ENCODE peak calls at places on chromosomes 7 and 10, in ten cellular contexts. One of them, this sample, is unnamed.

GRCh38 chr10:119420950-119421875 is 121.3 kb downstream of the RGS10 start:
- DNase-seq in HFF-Myc: no peak
- DNase-seq in colonic mucosa: no peak
- DNase-seq in stimulated activated CD4-positive, alpha-beta T cell treated with anti-CD3 and anti-CD28 coated beads, Interleukin-2, amount 100 ng/mL, for 48 hours: no peak
- DNase-seq in ELF-1: no peak
- DNase-seq in activated naive CD4-positive, alpha-beta T cell treated with anti-CD3 and anti-CD28 coated beads, Interleukin-2, amount 10 ng/mL, durations not matched to agents 7 days and 5 days: no peak
- DNase-seq in germinal center: no peak
- DNase-seq in H1: no peak
- DNase-seq in neural crest cell: no peak
- DNase-seq in endothelial cell: no peak
- DNase-seq in this sample: no peak

GRCh38 chr7:1503390-1503789 is 799 bp downstream of the INTS1 start:
- DNase-seq in HFF-Myc: no peak
- DNase-seq in endothelial cell: no peak
- DNase-seq in germinal center: no peak
- DNase-seq in neural crest cell: no peak
- DNase-seq in stimulated activated CD4-positive, alpha-beta T cell treated with anti-CD3 and anti-CD28 coated beads, Interleukin-2, amount 100 ng/mL, for 48 hours: no peak
- DNase-seq in colonic mucosa: no peak
- DNase-seq in H1: no peak
- DNase-seq in ELF-1: no peak
- DNase-seq in activated naive CD4-positive, alpha-beta T cell treated with anti-CD3 and anti-CD28 coated beads, Interleukin-2, amount 10 ng/mL, durations not matched to agents 7 days and 5 days: no peak
- DNase-seq in this sample: no peak

GRCh38 chr7:16421333-16422099 is at the start of gene CRPPA:
- DNase-seq in activated naive CD4-positive, alpha-beta T cell treated with anti-CD3 and anti-CD28 coated beads, Interleukin-2, amount 10 ng/mL, durations not matched to agents 7 days and 5 days: peak; percentile 50
- DNase-seq in germinal center: peak; percentile 27
- DNase-seq in neural crest cell: peak; percentile 44
- DNase-seq in colonic mucosa: peak; percentile 49
- DNase-seq in endothelial cell: peak; percentile 56
- DNase-seq in stimulated activated CD4-positive, alpha-beta T cell treated with anti-CD3 and anti-CD28 coated beads, Interleukin-2, amount 100 ng/mL, for 48 hours: peak; percentile 20
- DNase-seq in HFF-Myc: no peak
- DNase-seq in ELF-1: peak; percentile 71
- DNase-seq in H1: no peak
- DNase-seq in this sample: peak; percentile 84

GRCh38 chr7:115678049-115678982 is 352.2 kb downstream of the TFEC start:
- DNase-seq in neural crest cell: no peak
- DNase-seq in endothelial cell: no peak
- DNase-seq in activated naive CD4-positive, alpha-beta T cell treated with anti-CD3 and anti-CD28 coated beads, Interleukin-2, amount 10 ng/mL, durations not matched to agents 7 days and 5 days: no peak
- DNase-seq in H1: no peak
- DNase-seq in ELF-1: no peak
- DNase-seq in colonic mucosa: peak; percentile 62
- DNase-seq in HFF-Myc: peak; percentile 80
- DNase-seq in germinal center: no peak
- DNase-seq in stimulated activated CD4-positive, alpha-beta T cell treated with anti-CD3 and anti-CD28 coated beads, Interleukin-2, amount 100 ng/mL, for 48 hours: no peak
- DNase-seq in this sample: peak; percentile 23

GRCh38 chr7:99694201-99694911 is 14.6 kb upstream of the CYP3A5 start:
- DNase-seq in stimulated activated CD4-positive, alpha-beta T cell treated with anti-CD3 and anti-CD28 coated beads, Interleukin-2, amount 100 ng/mL, for 48 hours: no peak
- DNase-seq in H1: no peak
- DNase-seq in activated naive CD4-positive, alpha-beta T cell treated with anti-CD3 and anti-CD28 coated beads, Interleukin-2, amount 10 ng/mL, durations not matched to agents 7 days and 5 days: no peak
- DNase-seq in endothelial cell: no peak
- DNase-seq in germinal center: no peak
- DNase-seq in HFF-Myc: no peak
- DNase-seq in ELF-1: no peak
- DNase-seq in colonic mucosa: no peak
- DNase-seq in neural crest cell: no peak
- DNase-seq in this sample: peak; percentile 71

GRCh38 chr10:28250782-28251181 is 52.1 kb downstream of the MPP7 start:
- DNase-seq in neural crest cell: no peak
- DNase-seq in stimulated activated CD4-positive, alpha-beta T cell treated with anti-CD3 and anti-CD28 coated beads, Interleukin-2, amount 100 ng/mL, for 48 hours: no peak
- DNase-seq in H1: no peak
- DNase-seq in germinal center: no peak
- DNase-seq in ELF-1: no peak
- DNase-seq in HFF-Myc: peak; percentile 20
- DNase-seq in endothelial cell: no peak
- DNase-seq in colonic mucosa: no peak
- DNase-seq in activated naive CD4-positive, alpha-beta T cell treated with anti-CD3 and anti-CD28 coated beads, Interleukin-2, amount 10 ng/mL, durations not matched to agents 7 days and 5 days: no peak
- DNase-seq in this sample: peak; percentile 37

GRCh38 chr10:108629843-108630242 is 1293.5 kb downstream of the XPNPEP1 start:
- DNase-seq in neural crest cell: no peak
- DNase-seq in HFF-Myc: no peak
- DNase-seq in colonic mucosa: no peak
- DNase-seq in germinal center: no peak
- DNase-seq in stimulated activated CD4-positive, alpha-beta T cell treated with anti-CD3 and anti-CD28 coated beads, Interleukin-2, amount 100 ng/mL, for 48 hours: no peak
- DNase-seq in endothelial cell: no peak
- DNase-seq in H1: no peak
- DNase-seq in activated naive CD4-positive, alpha-beta T cell treated with anti-CD3 and anti-CD28 coated beads, Interleukin-2, amount 10 ng/mL, durations not matched to agents 7 days and 5 days: no peak
- DNase-seq in ELF-1: no peak
- DNase-seq in this sample: no peak

GRCh38 chr7:129434846-129435318 is 650 bp downstream of the STRIP2 start:
- DNase-seq in endothelial cell: peak; percentile 43
- DNase-seq in stimulated activated CD4-positive, alpha-beta T cell treated with anti-CD3 and anti-CD28 coated beads, Interleukin-2, amount 100 ng/mL, for 48 hours: no peak
- DNase-seq in germinal center: peak; percentile 23
- DNase-seq in ELF-1: peak; percentile 71
- DNase-seq in activated naive CD4-positive, alpha-beta T cell treated with anti-CD3 and anti-CD28 coated beads, Interleukin-2, amount 10 ng/mL, durations not matched to agents 7 days and 5 days: peak; percentile 34
- DNase-seq in H1: no peak
- DNase-seq in neural crest cell: no peak
- DNase-seq in colonic mucosa: no peak
- DNase-seq in HFF-Myc: no peak
- DNase-seq in this sample: no peak

GRCh38 chr7:126689037-126689436 is 563.7 kb downstream of the GRM8 start:
- DNase-seq in H1: no peak
- DNase-seq in HFF-Myc: peak; percentile 33
- DNase-seq in activated naive CD4-positive, alpha-beta T cell treated with anti-CD3 and anti-CD28 coated beads, Interleukin-2, amount 10 ng/mL, durations not matched to agents 7 days and 5 days: no peak
- DNase-seq in germinal center: no peak
- DNase-seq in stimulated activated CD4-positive, alpha-beta T cell treated with anti-CD3 and anti-CD28 coated beads, Interleukin-2, amount 100 ng/mL, for 48 hours: no peak
- DNase-seq in colonic mucosa: no peak
- DNase-seq in neural crest cell: no peak
- DNase-seq in endothelial cell: no peak
- DNase-seq in ELF-1: no peak
- DNase-seq in this sample: no peak

GRCh38 chr10:108782411-108782810 is 1140.9 kb downstream of the XPNPEP1 start:
- DNase-seq in colonic mucosa: no peak
- DNase-seq in endothelial cell: no peak
- DNase-seq in ELF-1: no peak
- DNase-seq in activated naive CD4-positive, alpha-beta T cell treated with anti-CD3 and anti-CD28 coated beads, Interleukin-2, amount 10 ng/mL, durations not matched to agents 7 days and 5 days: no peak
- DNase-seq in stimulated activated CD4-positive, alpha-beta T cell treated with anti-CD3 and anti-CD28 coated beads, Interleukin-2, amount 100 ng/mL, for 48 hours: no peak
- DNase-seq in H1: no peak
- DNase-seq in HFF-Myc: no peak
- DNase-seq in germinal center: no peak
- DNase-seq in neural crest cell: no peak
- DNase-seq in this sample: no peak

GRCh38 chr10:70832852-70833542 is 17.2 kb downstream of the SGPL1 start:
- DNase-seq in activated naive CD4-positive, alpha-beta T cell treated with anti-CD3 and anti-CD28 coated beads, Interleukin-2, amount 10 ng/mL, durations not matched to agents 7 days and 5 days: no peak
- DNase-seq in ELF-1: no peak
- DNase-seq in H1: no peak
- DNase-seq in HFF-Myc: peak; percentile 46
- DNase-seq in germinal center: no peak
- DNase-seq in neural crest cell: no peak
- DNase-seq in colonic mucosa: no peak
- DNase-seq in endothelial cell: no peak
- DNase-seq in stimulated activated CD4-positive, alpha-beta T cell treated with anti-CD3 and anti-CD28 coated beads, Interleukin-2, amount 100 ng/mL, for 48 hours: no peak
- DNase-seq in this sample: no peak

GRCh38 chr7:26513948-26514347 is 222.3 kb downstream of the SNX10 start:
- DNase-seq in activated naive CD4-positive, alpha-beta T cell treated with anti-CD3 and anti-CD28 coated beads, Interleukin-2, amount 10 ng/mL, durations not matched to agents 7 days and 5 days: no peak
- DNase-seq in neural crest cell: no peak
- DNase-seq in colonic mucosa: no peak
- DNase-seq in HFF-Myc: no peak
- DNase-seq in ELF-1: no peak
- DNase-seq in germinal center: no peak
- DNase-seq in stimulated activated CD4-positive, alpha-beta T cell treated with anti-CD3 and anti-CD28 coated beads, Interleukin-2, amount 100 ng/mL, for 48 hours: no peak
- DNase-seq in endothelial cell: no peak
- DNase-seq in H1: no peak
- DNase-seq in this sample: no peak

GRCh38 chr10:125061557-125062243 is 98.7 kb downstream of the CTBP2 start:
- DNase-seq in ELF-1: no peak
- DNase-seq in H1: no peak
- DNase-seq in HFF-Myc: no peak
- DNase-seq in stimulated activated CD4-positive, alpha-beta T cell treated with anti-CD3 and anti-CD28 coated beads, Interleukin-2, amount 100 ng/mL, for 48 hours: no peak
- DNase-seq in germinal center: peak; percentile 51
- DNase-seq in neural crest cell: no peak
- DNase-seq in endothelial cell: no peak
- DNase-seq in colonic mucosa: no peak
- DNase-seq in activated naive CD4-positive, alpha-beta T cell treated with anti-CD3 and anti-CD28 coated beads, Interleukin-2, amount 10 ng/mL, durations not matched to agents 7 days and 5 days: no peak
- DNase-seq in this sample: no peak

GRCh38 chr7:137445268-137445667 is 101.7 kb upstream of the PTN start:
- DNase-seq in activated naive CD4-positive, alpha-beta T cell treated with anti-CD3 and anti-CD28 coated beads, Interleukin-2, amount 10 ng/mL, durations not matched to agents 7 days and 5 days: no peak
- DNase-seq in endothelial cell: no peak
- DNase-seq in germinal center: no peak
- DNase-seq in ELF-1: no peak
- DNase-seq in stimulated activated CD4-positive, alpha-beta T cell treated with anti-CD3 and anti-CD28 coated beads, Interleukin-2, amount 100 ng/mL, for 48 hours: no peak
- DNase-seq in HFF-Myc: no peak
- DNase-seq in H1: no peak
- DNase-seq in colonic mucosa: no peak
- DNase-seq in neural crest cell: no peak
- DNase-seq in this sample: no peak

GRCh38 chr7:44305564-44306507 is 19.6 kb downstream of the CAMK2B start:
- DNase-seq in endothelial cell: no peak
- DNase-seq in neural crest cell: peak; percentile 0
- DNase-seq in ELF-1: peak; percentile 0
- DNase-seq in activated naive CD4-positive, alpha-beta T cell treated with anti-CD3 and anti-CD28 coated beads, Interleukin-2, amount 10 ng/mL, durations not matched to agents 7 days and 5 days: peak; percentile 14
- DNase-seq in colonic mucosa: peak; percentile 11
- DNase-seq in H1: no peak
- DNase-seq in stimulated activated CD4-positive, alpha-beta T cell treated with anti-CD3 and anti-CD28 coated beads, Interleukin-2, amount 100 ng/mL, for 48 hours: no peak
- DNase-seq in HFF-Myc: no peak
- DNase-seq in germinal center: no peak
- DNase-seq in this sample: no peak

GRCh38 chr7:148622887-148623585 is 32.5 kb downstream of the C7orf33 start:
- DNase-seq in HFF-Myc: no peak
- DNase-seq in endothelial cell: no peak
- DNase-seq in neural crest cell: no peak
- DNase-seq in germinal center: no peak
- DNase-seq in colonic mucosa: no peak
- DNase-seq in activated naive CD4-positive, alpha-beta T cell treated with anti-CD3 and anti-CD28 coated beads, Interleukin-2, amount 10 ng/mL, durations not matched to agents 7 days and 5 days: no peak
- DNase-seq in stimulated activated CD4-positive, alpha-beta T cell treated with anti-CD3 and anti-CD28 coated beads, Interleukin-2, amount 100 ng/mL, for 48 hours: no peak
- DNase-seq in ELF-1: peak; percentile 80
- DNase-seq in H1: no peak
- DNase-seq in this sample: no peak

GRCh38 chr10:13439771-13440708 is 88.8 kb downstream of the BEND7 start:
- DNase-seq in neural crest cell: peak; percentile 70
- DNase-seq in stimulated activated CD4-positive, alpha-beta T cell treated with anti-CD3 and anti-CD28 coated beads, Interleukin-2, amount 100 ng/mL, for 48 hours: peak; percentile 62
- DNase-seq in activated naive CD4-positive, alpha-beta T cell treated with anti-CD3 and anti-CD28 coated beads, Interleukin-2, amount 10 ng/mL, durations not matched to agents 7 days and 5 days: peak; percentile 69
- DNase-seq in germinal center: peak; percentile 76
- DNase-seq in endothelial cell: peak; percentile 79
- DNase-seq in H1: no peak
- DNase-seq in colonic mucosa: peak; percentile 68
- DNase-seq in HFF-Myc: no peak
- DNase-seq in ELF-1: peak; percentile 84
- DNase-seq in this sample: peak; percentile 65

GRCh38 chr10:113753020-113753692 is 1.7 kb downstream of the PLEKHS1 start:
- DNase-seq in stimulated activated CD4-positive, alpha-beta T cell treated with anti-CD3 and anti-CD28 coated beads, Interleukin-2, amount 100 ng/mL, for 48 hours: no peak
- DNase-seq in neural crest cell: no peak
- DNase-seq in ELF-1: no peak
- DNase-seq in HFF-Myc: no peak
- DNase-seq in activated naive CD4-positive, alpha-beta T cell treated with anti-CD3 and anti-CD28 coated beads, Interleukin-2, amount 10 ng/mL, durations not matched to agents 7 days and 5 days: no peak
- DNase-seq in H1: no peak
- DNase-seq in germinal center: no peak
- DNase-seq in colonic mucosa: peak; percentile 82
- DNase-seq in endothelial cell: no peak
- DNase-seq in this sample: peak; percentile 91